ENCODE peak calls at places on chromosome 14, in eight cellular contexts. L is Peyer's patch, Q is uterus, X is tibial nerve, A is A549, F is body of pancreas, S is ovary, C is sigmoid colon. K is an unnamed sample.

GRCh38 chr14:68935761-68936209 is 43.3 kb downstream of the ACTN1 start:
- DNase-seq in L (no peak), Q (no peak), X (no peak), A (no peak), F (peak), S (no peak), C (peak), K (peak)

GRCh38 chr14:24339284-24340151 is at the start of gene RIPK3:
- DNase-seq in L (peak), Q (no peak), X (no peak), A (no peak), F (peak), S (no peak), C (no peak), K (no peak)

GRCh38 chr14:76576047-76576741 is 185.1 kb upstream of the VASH1 start:
- DNase-seq in L (no peak), Q (no peak), X (no peak), A (no peak), F (peak), S (no peak), C (no peak), K (no peak)

GRCh38 chr14:89402363-89402762 is 14.7 kb downstream of the FOXN3 start:
- DNase-seq in L (no peak), Q (no peak), X (no peak), A (no peak), F (no peak), S (no peak), C (no peak), K (no peak)

GRCh38 chr14:77889971-77890442 is 90.1 kb downstream of the ADCK1 start:
- DNase-seq in L (no peak), Q (no peak), X (no peak), A (no peak), F (no peak), S (no peak), C (no peak), K (no peak)

GRCh38 chr14:21528381-21529348 is 2.5 kb upstream of the SALL2 start:
- DNase-seq in L (no peak), Q (no peak), X (no peak), A (no peak), F (no peak), S (no peak), C (no peak), K (no peak)

GRCh38 chr14:69650948-69651369 is 39.6 kb downstream of the SUSD6 start:
- DNase-seq in L (no peak), Q (no peak), X (no peak), A (no peak), F (no peak), S (no peak), C (no peak), K (no peak)

GRCh38 chr14:98136420-98136819 is 1135.6 kb downstream of the BCL11B start:
- DNase-seq in L (no peak), Q (no peak), X (no peak), A (no peak), F (no peak), S (no peak), C (no peak), K (no peak)

GRCh38 chr14:56390859-56391258 is 188.7 kb upstream of the TMEM260 start:
- DNase-seq in L (no peak), Q (no peak), X (no peak), A (peak), F (no peak), S (no peak), C (no peak), K (no peak)

GRCh38 chr14:87732562-87732961 is 260.4 kb downstream of the GALC start:
- DNase-seq in L (no peak), Q (no peak), X (no peak), A (no peak), F (no peak), S (no peak), C (no peak), K (no peak)

GRCh38 chr14:54674342-54674741 is 107.4 kb downstream of the SAMD4A start:
- DNase-seq in L (no peak), Q (no peak), X (no peak), A (no peak), F (no peak), S (no peak), C (no peak), K (no peak)

DNA sequence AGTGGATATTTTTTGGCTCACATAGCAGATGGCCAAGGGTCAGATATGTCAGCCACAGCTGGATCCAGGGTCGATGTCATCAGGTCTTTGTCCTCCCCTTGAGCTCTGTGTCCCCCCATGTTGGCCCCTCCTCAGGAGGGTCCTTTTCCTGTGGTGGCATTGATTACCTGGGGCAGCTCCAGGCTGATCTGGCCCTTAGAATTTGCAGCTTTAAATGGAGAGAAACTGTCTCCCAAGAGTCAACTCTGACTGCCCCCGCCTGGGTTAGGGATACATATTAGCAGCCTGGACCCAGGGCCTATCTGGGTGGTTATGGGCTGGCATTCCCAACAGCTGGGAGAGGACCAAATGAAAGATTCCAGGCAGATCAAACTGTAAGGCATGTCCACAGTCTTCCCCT is 330.5 kb downstream of the RGS6 start:
- DNase-seq in L (no peak), Q (no peak), X (no peak), A (no peak), F (no peak), S (no peak), C (no peak), K (no peak)
- H3K27ac ChIP-seq in L (no peak), Q (no peak), X (no peak), A (no peak), F (no peak), S (no peak), C (no peak), K (no peak)

DNA sequence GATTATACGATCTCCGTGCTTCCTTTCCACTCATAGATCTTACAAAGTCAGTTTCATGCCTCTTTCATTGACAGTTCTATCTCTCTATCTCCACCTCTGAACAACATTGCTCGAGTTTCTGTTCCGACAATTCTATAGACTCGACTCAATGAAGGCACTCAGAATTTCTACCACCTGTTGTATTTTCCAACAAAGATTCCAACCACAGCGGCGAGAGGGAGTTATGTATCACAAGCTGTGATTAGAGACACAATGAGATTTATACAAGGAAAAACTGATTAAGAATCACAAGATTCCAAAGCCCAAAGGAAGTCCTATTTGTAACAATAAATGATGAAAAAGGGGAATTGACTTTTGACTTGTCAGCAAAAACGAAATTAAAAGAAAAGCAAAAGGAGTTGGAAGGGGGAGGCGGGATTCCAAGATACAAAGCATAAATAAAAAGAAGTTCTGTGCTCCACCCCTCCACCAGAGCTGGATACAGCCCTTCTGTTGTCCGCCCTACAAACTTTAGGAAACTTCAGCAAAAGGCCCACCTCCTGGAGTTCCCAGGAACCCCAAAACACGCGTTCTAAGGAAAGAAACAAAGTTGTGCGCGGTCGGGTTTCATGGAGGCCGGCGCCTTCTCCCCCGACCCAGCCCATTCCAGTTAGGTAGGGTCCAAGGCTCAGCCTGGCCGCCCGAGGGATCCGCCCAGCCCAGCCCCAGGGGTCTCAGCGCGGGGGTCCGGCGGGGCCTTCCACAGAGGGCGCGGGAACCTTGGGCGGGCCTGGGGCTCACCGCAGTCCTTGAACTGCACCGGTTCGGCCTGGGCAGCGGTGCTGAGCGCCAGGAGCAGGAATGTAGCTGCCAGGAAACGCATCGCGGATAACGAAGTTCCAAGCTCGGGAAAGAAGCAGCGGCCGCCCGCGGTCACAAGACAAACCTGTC is at the start of gene NPC2:
- DNase-seq in L (no peak), Q (no peak), X (no peak), A (no peak), F (no peak), S (no peak), C (no peak), K (no peak)
- TF ChIP-seq POLR2A in L (peak), Q (peak), X (peak), A (peak), F (peak), S (peak), C (peak), K (peak)

GRCh38 chr14:99551034-99551922 is 52.7 kb downstream of the CCDC85C start:
- DNase-seq in L (no peak), Q (no peak), X (no peak), A (no peak), F (no peak), S (no peak), C (no peak), K (no peak)

GRCh38 chr14:99550387-99550992 is 53.5 kb downstream of the CCDC85C start:
- DNase-seq in L (no peak), Q (no peak), X (no peak), A (no peak), F (no peak), S (no peak), C (no peak), K (no peak)

GRCh38 chr14:99548285-99548684 is 55.7 kb downstream of the CCDC85C start:
- DNase-seq in L (no peak), Q (no peak), X (no peak), A (no peak), F (no peak), S (no peak), C (peak), K (no peak)

GRCh38 chr14:99548871-99549270 is 55.1 kb downstream of the CCDC85C start:
- DNase-seq in L (no peak), Q (no peak), X (no peak), A (no peak), F (no peak), S (no peak), C (no peak), K (no peak)

GRCh38 chr14:99549684-99550083 is 54.3 kb downstream of the CCDC85C start:
- DNase-seq in L (no peak), Q (no peak), X (no peak), A (no peak), F (no peak), S (no peak), C (no peak), K (no peak)
- H3K27ac ChIP-seq in L (no peak), Q (no peak), X (no peak), A (no peak), F (no peak), S (no peak), C (peak), K (no peak)

GRCh38 chr14:102906616-102907302 is 15.7 kb upstream of the AMN start:
- DNase-seq in L (no peak), Q (no peak), X (no peak), A (no peak), F (no peak), S (no peak), C (no peak), K (no peak)
- TF ChIP-seq POLR2A in L (no peak), Q (no peak), X (no peak), A (no peak), F (no peak), S (no peak), C (no peak), K (no peak)

GRCh38 chr14:100891051-100891450 is 12.5 kb downstream of the RTL1 start:
- DNase-seq in L (no peak), Q (peak), X (no peak), A (no peak), F (peak), S (peak), C (peak), K (peak)

GRCh38 chr14:100888789-100889315 is 14.7 kb downstream of the RTL1 start:
- DNase-seq in L (no peak), Q (peak), X (no peak), A (no peak), F (no peak), S (no peak), C (no peak), K (no peak)

GRCh38 chr14:100890451-100890850 is 13.1 kb downstream of the RTL1 start:
- DNase-seq in L (no peak), Q (peak), X (no peak), A (no peak), F (peak), S (peak), C (no peak), K (peak)

GRCh38 chr14:100890044-100890443 is 13.5 kb downstream of the RTL1 start:
- DNase-seq in L (no peak), Q (peak), X (no peak), A (no peak), F (peak), S (peak), C (peak), K (peak)

GRCh38 chr14:100889641-100890040 is 13.9 kb downstream of the RTL1 start:
- DNase-seq in L (no peak), Q (peak), X (no peak), A (no peak), F (no peak), S (peak), C (no peak), K (peak)
- H3K27ac ChIP-seq in L (no peak), Q (no peak), X (no peak), A (no peak), F (no peak), S (no peak), C (no peak), K (no peak)

DNA sequence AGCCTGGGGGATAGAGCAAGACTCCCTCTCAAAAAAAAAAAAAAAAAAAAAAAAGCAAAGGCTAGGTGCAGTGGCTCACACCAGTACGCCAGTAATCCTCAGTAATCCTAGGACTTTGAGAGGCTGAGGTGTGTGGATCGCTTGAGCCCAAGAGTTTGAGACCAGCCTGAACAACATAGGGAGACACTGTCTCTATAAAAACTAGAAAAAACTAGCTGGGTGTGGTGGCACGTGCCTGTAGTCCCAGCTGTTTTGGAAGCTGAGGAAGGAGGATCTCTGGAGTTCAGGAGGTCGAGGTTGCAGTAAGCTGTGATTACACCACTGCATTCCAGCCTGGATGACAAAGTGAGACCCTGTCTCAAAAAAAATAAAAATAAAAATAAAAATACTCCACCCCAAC is 8.9 kb upstream of the RBM25 start:
- DNase-seq in L (no peak), Q (no peak), X (no peak), A (no peak), F (no peak), S (no peak), C (no peak), K (no peak)
- TF ChIP-seq POLR2A in L (no peak), Q (no peak), X (no peak), A (no peak), F (no peak), S (no peak), C (no peak), K (no peak)

GRCh38 chr14:102434647-102435175 is 72.0 kb downstream of the TECPR2 start:
- DNase-seq in L (no peak), Q (no peak), X (no peak), A (no peak), F (no peak), S (no peak), C (no peak), K (no peak)
- H3K27ac ChIP-seq in L (no peak), Q (no peak), X (no peak), A (no peak), F (no peak), S (no peak), C (no peak), K (no peak)

GRCh38 chr14:72653026-72653425 is 240.9 kb downstream of the DPF3 start:
- DNase-seq in L (no peak), Q (no peak), X (no peak), A (no peak), F (no peak), S (no peak), C (no peak), K (no peak)

GRCh38 chr14:72649603-72650227 is 244.2 kb downstream of the DPF3 start:
- DNase-seq in L (no peak), Q (no peak), X (no peak), A (no peak), F (no peak), S (no peak), C (no peak), K (no peak)

GRCh38 chr14:72652179-72652578 is 241.7 kb downstream of the DPF3 start:
- DNase-seq in L (no peak), Q (no peak), X (no peak), A (no peak), F (no peak), S (no peak), C (no peak), K (no peak)

GRCh38 chr14:72651715-72652114 is 242.2 kb downstream of the DPF3 start:
- DNase-seq in L (no peak), Q (no peak), X (no peak), A (no peak), F (no peak), S (no peak), C (no peak), K (no peak)

GRCh38 chr14:72651081-72651480 is 242.8 kb downstream of the DPF3 start:
- DNase-seq in L (no peak), Q (no peak), X (no peak), A (no peak), F (no peak), S (peak), C (no peak), K (no peak)
- TF ChIP-seq POLR2A in L (no peak), Q (no peak), X (no peak), A (no peak), F (no peak), S (no peak), C (no peak), K (no peak)

DNA sequence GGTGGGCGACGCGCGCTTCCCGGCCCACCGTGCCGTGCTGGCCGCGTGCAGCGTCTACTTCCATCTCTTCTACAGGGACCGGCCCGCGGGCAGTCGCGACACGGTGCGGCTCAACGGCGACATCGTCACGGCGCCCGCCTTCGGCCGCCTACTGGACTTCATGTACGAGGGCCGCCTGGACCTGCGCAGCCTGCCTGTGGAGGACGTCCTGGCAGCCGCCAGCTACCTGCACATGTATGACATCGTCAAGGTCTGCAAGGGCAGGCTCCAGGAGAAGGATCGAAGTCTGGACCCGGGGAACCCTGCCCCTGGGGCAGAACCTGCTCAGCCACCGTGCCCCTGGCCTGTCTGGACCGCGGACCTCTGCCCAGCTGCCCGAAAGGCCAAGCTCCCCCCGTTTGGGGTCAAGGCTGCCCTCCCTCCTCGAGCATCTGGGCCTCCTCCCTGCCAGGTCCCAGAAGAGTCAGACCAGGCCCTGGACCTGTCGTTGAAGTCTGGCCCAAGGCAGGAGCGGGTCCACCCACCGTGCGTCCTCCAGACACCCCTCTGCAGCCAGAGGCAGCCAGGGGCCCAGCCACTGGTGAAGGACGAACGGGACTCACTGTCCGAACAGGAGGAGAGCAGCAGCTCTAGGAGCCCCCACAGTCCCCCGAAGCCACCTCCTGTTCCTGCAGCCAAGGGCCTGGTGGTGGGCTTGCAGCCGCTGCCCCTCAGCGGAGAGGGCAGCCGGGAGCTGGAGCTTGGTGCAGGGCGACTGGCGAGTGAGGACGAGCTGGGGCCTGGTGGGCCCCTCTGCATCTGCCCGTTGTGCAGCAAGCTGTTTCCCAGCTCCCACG is 601 bp downstream of the ZBTB42 start:
- DNase-seq in L (no peak), Q (no peak), X (no peak), A (no peak), F (peak), S (no peak), C (no peak), K (peak)
- H3K27ac ChIP-seq in L (peak), Q (peak), X (peak), A (peak), F (peak), S (peak), C (peak), K (peak)

GRCh38 chr14:93799617-93800016 is 11.3 kb upstream of the PRIMA1 start:
- DNase-seq in L (no peak), Q (no peak), X (no peak), A (no peak), F (no peak), S (no peak), C (no peak), K (no peak)

GRCh38 chr14:93797536-93797935 is 9.3 kb upstream of the PRIMA1 start:
- DNase-seq in L (no peak), Q (no peak), X (no peak), A (no peak), F (no peak), S (no peak), C (no peak), K (no peak)

GRCh38 chr14:93797071-93797470 is 8.8 kb upstream of the PRIMA1 start:
- DNase-seq in L (no peak), Q (no peak), X (no peak), A (no peak), F (no peak), S (no peak), C (no peak), K (no peak)

GRCh38 chr14:93804654-93805053 is 16.4 kb upstream of the PRIMA1 start:
- DNase-seq in L (no peak), Q (no peak), X (no peak), A (no peak), F (no peak), S (no peak), C (no peak), K (no peak)

GRCh38 chr14:93800038-93800937 is 12.0 kb upstream of the PRIMA1 start:
- DNase-seq in L (no peak), Q (no peak), X (no peak), A (no peak), F (no peak), S (no peak), C (no peak), K (no peak)
- TF ChIP-seq POLR2A in L (no peak), Q (no peak), X (no peak), A (no peak), F (no peak), S (no peak), C (no peak), K (no peak)

K was measured in right lobe of liver.